ENCODE peak calls at places on chromosomes 1 and 21, in seven cellular contexts. R is stomach; V is brain microvascular endothelial cell; F is CD4-positive, alpha-beta T cell; C is colonic mucosa; D is left ventricle myocardium inferior; B is lower lobe of right lung. Z is an unnamed sample.

GRCh38 chr1:12525311-12526181 is 92.5 kb downstream of the DHRS3 start:
- DNase-seq in D (peak), B (peak), C (peak), V (no peak), F (no peak), R (peak), Z (no peak)

GRCh38 chr1:204103121-204103741 is 30.3 kb downstream of the SOX13 start:
- DNase-seq in C (no peak), F (no peak), R (no peak), B (no peak), V (peak), D (no peak), Z (no peak)

GRCh38 chr1:76351655-76352054 is 277.1 kb downstream of the ST6GALNAC3 start:
- DNase-seq in C (no peak), R (no peak), D (no peak), F (no peak), B (no peak), V (no peak), Z (no peak)

GRCh38 chr1:101846820-101847219 is 149.9 kb downstream of the OLFM3 start:
- DNase-seq in R (peak), D (no peak), B (no peak), C (no peak), F (no peak), V (no peak), Z (no peak)

GRCh38 chr1:18211764-18212163 is 104.2 kb downstream of the IGSF21 start:
- DNase-seq in B (no peak), F (no peak), D (no peak), R (no peak), C (no peak), V (no peak), Z (no peak)

GRCh38 chr1:155207578-155208405 is at the start of gene THBS3:
- DNase-seq in R (no peak), F (no peak), D (peak), C (peak), B (no peak), V (peak), Z (no peak)

GRCh38 chr1:192488058-192488457 is 87.5 kb upstream of the RGS1 start:
- DNase-seq in D (no peak), R (no peak), F (no peak), C (no peak), V (no peak), B (no peak), Z (no peak)

GRCh38 chr1:35539824-35540261 is 17.4 kb downstream of the KIAA0319L start:
- DNase-seq in F (no peak), R (no peak), C (no peak), B (no peak), V (no peak), D (no peak), Z (no peak)

GRCh38 chr1:75099581-75099980 is 34.6 kb upstream of the LHX8 start:
- DNase-seq in R (no peak), F (no peak), B (no peak), C (no peak), V (no peak), D (no peak), Z (no peak)

GRCh38 chr1:67897270-67897949 is 64.1 kb upstream of the GNG12 start:
- DNase-seq in V (peak), R (no peak), F (no peak), B (no peak), C (peak), D (no peak), Z (no peak)

GRCh38 chr1:160641323-160642280 is 5.2 kb downstream of the SLAMF1 start:
- DNase-seq in R (no peak), V (no peak), C (no peak), B (no peak), F (no peak), D (no peak), Z (no peak)

GRCh38 chr1:87115317-87115885 is 201.0 kb downstream of the HS2ST1 start:
- DNase-seq in F (no peak), B (no peak), V (peak), D (no peak), R (no peak), C (no peak), Z (no peak)

GRCh38 chr1:186754542-186755150 is 74.1 kb upstream of the PLA2G4A start:
- DNase-seq in D (no peak), R (no peak), F (no peak), V (no peak), B (no peak), C (no peak), Z (no peak)

GRCh38 chr21:33403786-33404571 is 766 bp downstream of the IFNGR2 start:
- DNase-seq in D (peak), R (peak), C (peak), F (peak), B (peak), V (peak), Z (peak)

GRCh38 chr1:59007820-59008598 is 224.2 kb upstream of the JUN start:
- DNase-seq in C (no peak), V (no peak), R (no peak), F (no peak), B (no peak), D (no peak), Z (no peak)

GRCh38 chr1:184504695-184505338 is 118.0 kb downstream of the C1orf21 start:
- DNase-seq in R (no peak), D (no peak), C (no peak), F (no peak), V (no peak), B (no peak), Z (no peak)

GRCh38 chr1:164743991-164744390 is 185.0 kb downstream of the PBX1 start:
- DNase-seq in C (no peak), R (no peak), F (no peak), D (no peak), V (no peak), B (no peak), Z (no peak)

GRCh38 chr21:31366825-31367224 is 22.8 kb upstream of the TIAM1 start:
- DNase-seq in B (no peak), F (no peak), D (no peak), C (no peak), R (peak), V (peak), Z (no peak)

GRCh38 chr1:173856014-173856413 is 11.8 kb downstream of the GAS5 start:
- DNase-seq in D (no peak), C (no peak), B (no peak), R (no peak), F (no peak), V (no peak), Z (no peak)

GRCh38 chr1:30253807-30254440 is 469.5 kb downstream of the MATN1 start:
- DNase-seq in F (no peak), V (no peak), D (no peak), B (no peak), R (no peak), C (no peak), Z (no peak)

GRCh38 chr1:46487818-46488218 is 1.8 kb upstream of the DMBX1 start:
- DNase-seq in F (no peak), B (no peak), C (no peak), R (no peak), V (no peak), D (no peak), Z (peak)

GRCh38 chr1:147389532-147390184 is 147.2 kb downstream of the CHD1L start:
- DNase-seq in R (no peak), D (no peak), V (peak), F (no peak), B (no peak), C (no peak), Z (no peak)

GRCh38 chr1:52904590-52905375 is 16.8 kb downstream of the ECHDC2 start:
- DNase-seq in D (no peak), F (no peak), C (no peak), B (no peak), R (peak), V (peak), Z (no peak)

GRCh38 chr21:38478782-38479181 is 19.5 kb downstream of the ERG start:
- DNase-seq in C (no peak), F (no peak), R (no peak), B (no peak), V (peak), D (no peak), Z (no peak)

GRCh38 chr1:11670747-11671146 is 6.7 kb downstream of the FBXO6 start:
- DNase-seq in D (no peak), C (no peak), F (no peak), R (no peak), V (no peak), B (no peak), Z (no peak)

GRCh38 chr1:50522943-50523342 is 99.7 kb upstream of the DMRTA2 start:
- DNase-seq in R (no peak), D (no peak), V (no peak), B (no peak), C (no peak), F (no peak), Z (no peak)

GRCh38 chr1:213414901-213415300 is 363.9 kb downstream of the RPS6KC1 start:
- DNase-seq in B (no peak), V (no peak), R (no peak), F (no peak), D (no peak), C (no peak), Z (no peak)

GRCh38 chr1:27009601-27010197 is 3.0 kb downstream of the TENT5B start:
- DNase-seq in C (peak), D (peak), F (no peak), R (peak), B (peak), V (no peak), Z (no peak)

GRCh38 chr1:9561429-9561828 is 22.2 kb downstream of the SLC25A33 start:
- DNase-seq in F (no peak), C (no peak), V (peak), D (no peak), R (no peak), B (no peak), Z (no peak)

GRCh38 chr1:20430355-20431290 is 55.4 kb downstream of the CAMK2N1 start:
- DNase-seq in D (no peak), V (no peak), R (no peak), F (peak), C (peak), B (no peak), Z (peak)

GRCh38 chr1:53172751-53173498 is 23.7 kb upstream of the CPT2 start:
- DNase-seq in V (no peak), D (no peak), C (peak), R (no peak), B (no peak), F (no peak), Z (peak)

GRCh38 chr1:19179597-19180271 is 30.3 kb downstream of the UBR4 start:
- DNase-seq in D (no peak), B (no peak), V (peak), C (no peak), R (no peak), F (peak), Z (no peak)

GRCh38 chr1:207996632-207997031 is 85.7 kb upstream of the CD34 start:
- DNase-seq in R (no peak), B (no peak), F (no peak), D (no peak), V (no peak), C (no peak), Z (no peak)
- TF ChIP-seq CTCF in R (no peak), B (no peak), F (no peak), D (no peak), V (no peak), C (no peak), Z (no peak)

GRCh38 chr1:222288056-222288455 is 259.8 kb downstream of the HHIPL2 start:
- DNase-seq in V (no peak), B (no peak), F (no peak), D (no peak), R (no peak), C (no peak), Z (no peak)
- H3K27ac ChIP-seq in V (no peak), B (no peak), F (no peak), D (no peak), R (no peak), C (no peak), Z (no peak)

DNA sequence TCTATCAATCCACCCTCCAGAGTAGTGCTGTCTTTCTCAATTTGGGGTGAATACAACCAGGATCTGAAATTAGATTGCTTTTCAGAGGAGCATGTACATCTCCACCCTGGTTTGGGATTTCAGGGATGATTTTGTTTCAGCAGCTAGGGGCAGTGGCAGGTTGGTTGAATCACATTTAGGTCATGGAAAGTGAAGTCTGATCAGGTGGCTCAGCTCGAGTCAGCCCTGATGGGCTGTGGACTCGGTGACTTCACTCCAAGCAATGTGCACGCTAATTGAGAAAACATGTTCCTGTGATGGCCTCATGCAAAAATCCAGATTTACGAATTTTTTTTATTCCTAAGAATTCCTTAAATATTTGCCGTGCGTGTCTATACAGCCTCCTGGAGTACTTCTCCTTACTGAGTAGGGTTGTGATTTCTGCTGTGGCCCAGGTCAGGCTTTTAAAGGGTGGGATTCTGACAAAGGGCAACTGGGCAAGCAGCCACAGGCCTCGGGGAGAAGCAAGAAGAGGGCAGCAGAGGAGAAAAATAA is 7.5 kb downstream of the NGF start:
- DNase-seq in R (no peak), B (no peak), C (no peak), D (no peak), F (no peak), V (peak), Z (no peak)
- TF ChIP-seq CTCF in R (no peak), B (no peak), C (no peak), D (no peak), F (no peak), V (peak), Z (no peak)

DNA sequence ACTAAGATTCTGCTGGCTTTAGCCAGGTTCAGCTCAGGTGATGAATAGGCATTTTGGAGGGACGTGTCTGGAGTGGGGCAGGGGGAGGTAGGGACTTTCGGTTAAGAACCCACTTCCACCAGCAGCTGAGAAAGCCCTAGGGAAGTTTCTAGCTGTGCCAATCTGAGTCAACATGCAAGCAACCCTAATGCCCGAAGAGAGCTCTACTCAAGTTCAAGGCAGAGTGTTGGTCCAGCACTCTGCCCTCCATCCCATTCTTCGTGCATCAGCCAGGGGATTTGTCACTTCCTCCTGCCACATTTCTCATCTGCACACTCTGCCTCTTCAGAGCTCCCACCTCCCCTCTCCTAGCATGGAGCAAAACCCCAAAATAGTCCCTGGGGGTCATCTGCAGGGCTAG is 208.8 kb downstream of the HIVEP3 start:
- DNase-seq in V (no peak), D (no peak), F (no peak), C (no peak), B (no peak), R (no peak), Z (no peak)
- H3K27ac ChIP-seq in V (no peak), D (no peak), F (no peak), C (no peak), B (no peak), R (no peak), Z (no peak)

DNA sequence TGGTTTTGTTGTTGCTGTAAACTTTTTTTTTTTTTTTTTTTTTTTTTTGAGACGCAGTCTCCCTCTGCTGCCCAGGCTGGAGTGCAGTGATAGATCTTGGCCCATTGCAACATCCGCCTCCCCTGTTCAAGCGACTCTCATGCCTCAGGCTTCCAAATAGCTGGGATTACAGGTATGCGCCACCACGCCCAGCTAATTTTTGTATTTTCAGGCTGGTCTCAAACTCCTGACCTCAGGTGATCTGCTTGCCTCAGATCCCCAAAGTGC is 78.9 kb upstream of the SLC45A1 start:
- DNase-seq in V (peak), F (no peak), C (peak), R (peak), B (peak), D (peak), Z (peak)
- TF ChIP-seq CTCF in V (peak), F (no peak), C (no peak), R (peak), B (peak), D (peak), Z (no peak)

DNA sequence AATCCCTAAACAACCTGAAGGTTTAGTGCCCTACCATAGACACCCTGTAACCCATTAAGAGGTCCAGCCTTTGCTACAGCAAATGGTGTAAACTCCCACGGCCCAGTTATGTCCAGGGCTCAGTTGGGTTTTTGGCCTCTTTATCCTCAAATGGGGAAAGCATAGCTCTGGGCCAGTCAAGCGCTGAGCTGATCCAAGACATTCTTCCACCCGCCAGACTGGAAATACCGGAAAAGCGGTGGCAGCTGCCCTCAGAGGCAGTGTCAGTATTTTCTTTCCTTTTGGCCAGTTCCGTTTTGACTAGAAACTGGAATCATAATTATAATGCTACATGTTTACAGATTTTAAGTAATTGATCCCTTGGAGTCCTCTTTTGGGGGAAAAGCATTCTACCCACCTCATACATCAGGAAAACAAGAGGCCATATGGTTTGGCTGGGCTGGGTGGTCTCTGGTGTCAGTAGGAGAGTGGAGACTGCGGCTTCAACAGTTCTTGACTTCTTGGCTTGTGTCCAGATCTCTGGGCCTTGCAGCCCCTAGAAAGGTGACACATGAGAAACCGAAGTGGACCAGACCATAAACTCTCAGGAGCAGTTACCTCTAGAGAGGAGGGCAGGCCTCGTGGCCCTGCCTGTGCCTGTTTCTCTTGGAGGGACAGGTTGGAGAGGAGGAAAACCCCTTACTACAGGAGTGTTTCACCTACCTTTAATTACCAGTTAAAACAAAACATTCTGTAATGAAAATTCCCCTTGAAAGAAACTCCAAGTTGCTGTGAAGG is 30.2 kb upstream of the CLDN14 start:
- DNase-seq in D (no peak), V (no peak), C (peak), B (peak), R (peak), F (no peak), Z (no peak)
- H3K27ac ChIP-seq in D (no peak), V (no peak), C (no peak), B (no peak), R (peak), F (no peak), Z (no peak)

DNA sequence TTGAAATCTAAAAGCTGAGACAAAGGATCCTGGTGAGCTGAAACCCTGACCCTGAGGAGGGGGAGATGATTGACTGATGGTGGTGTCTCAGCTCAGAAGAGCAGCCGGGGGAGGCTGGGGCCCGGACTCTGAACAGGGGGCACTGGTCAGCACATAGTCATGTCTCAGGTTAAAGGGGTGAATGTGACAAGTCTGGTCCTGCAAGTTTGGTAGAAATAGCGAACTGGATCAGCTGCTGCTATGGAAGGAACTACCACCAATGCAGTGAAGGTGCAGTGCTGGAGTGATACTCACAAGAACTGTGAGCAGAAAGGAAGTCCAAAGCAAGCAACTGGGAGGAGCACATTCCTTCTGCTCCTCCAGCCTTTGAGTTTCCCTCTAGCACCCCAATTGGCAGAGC is 98.8 kb upstream of the SSX2IP start:
- DNase-seq in V (no peak), D (no peak), B (no peak), R (no peak), F (no peak), C (no peak), Z (no peak)
- TF ChIP-seq CTCF in V (no peak), D (no peak), B (no peak), R (no peak), F (no peak), C (no peak), Z (no peak)

GRCh38 chr1:13757693-13758092 is 57.7 kb downstream of the PRDM2 start:
- DNase-seq in D (no peak), R (no peak), F (no peak), C (no peak), B (no peak), V (no peak), Z (no peak)
- H3K27ac ChIP-seq in D (peak), R (no peak), F (no peak), C (no peak), B (peak), V (no peak), Z (no peak)

DNA sequence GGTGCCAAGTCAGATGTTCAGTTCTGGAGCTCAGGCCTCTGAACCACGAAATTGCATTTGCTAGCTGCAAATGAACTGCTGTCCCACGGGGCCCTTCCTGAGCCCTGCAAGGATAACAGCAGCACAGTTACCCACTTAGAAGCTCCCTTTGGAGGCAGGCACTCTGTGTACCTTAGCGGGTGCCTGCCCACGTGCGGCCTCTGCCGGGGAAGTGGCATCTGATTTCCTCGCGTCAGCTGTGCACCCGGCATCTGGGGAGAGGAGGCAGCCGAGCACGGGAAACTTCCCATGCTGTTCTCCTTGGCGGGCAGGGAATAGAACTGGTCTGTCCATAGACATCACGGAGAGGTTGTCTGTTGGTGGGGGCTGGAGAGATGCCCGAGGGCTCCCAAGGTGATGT is 148.0 kb upstream of the C1orf174 start:
- DNase-seq in B (no peak), C (no peak), D (no peak), V (no peak), F (no peak), R (no peak), Z (no peak)
- TF ChIP-seq CTCF in B (no peak), C (no peak), D (no peak), V (no peak), F (no peak), R (no peak), Z (no peak)

Z was measured in Peyer's patch.